ENCODE peak calls at places on chromosomes 13 and 19, in four cellular contexts. One of them, this sample, is unnamed.

GRCh38 chr19:8640402-8641004 is 10.1 kb downstream of the NFILZ start:
- DNase-seq in upper lobe of right lung: no peak
- DNase-seq in psoas muscle: no peak
- DNase-seq in IMR-90: no peak
- DNase-seq in this sample: no peak

GRCh38 chr19:55212447-55212846 is 3.1 kb upstream of the PTPRH start:
- DNase-seq in upper lobe of right lung: no peak
- DNase-seq in psoas muscle: no peak
- DNase-seq in IMR-90: no peak
- DNase-seq in this sample: no peak

GRCh38 chr19:28710278-28710677 is 502.7 kb downstream of the UQCRFS1 start:
- DNase-seq in upper lobe of right lung: no peak
- DNase-seq in psoas muscle: no peak
- DNase-seq in IMR-90: peak; percentile 67
- DNase-seq in this sample: no peak

GRCh38 chr19:10670187-10670586 is 16.0 kb downstream of the ILF3 start:
- DNase-seq in upper lobe of right lung: no peak
- DNase-seq in psoas muscle: no peak
- DNase-seq in IMR-90: no peak
- DNase-seq in this sample: no peak

GRCh38 chr13:20489185-20489820 is 36.4 kb downstream of the CRYL1 start:
- DNase-seq in upper lobe of right lung: no peak
- DNase-seq in psoas muscle: no peak
- DNase-seq in IMR-90: peak; percentile 62
- DNase-seq in this sample: no peak

GRCh38 chr19:17687857-17688784 is at the start of gene UNC13A:
- DNase-seq in upper lobe of right lung: peak; percentile 69
- DNase-seq in psoas muscle: peak; percentile 47
- DNase-seq in IMR-90: peak; percentile 29
- DNase-seq in this sample: peak; percentile 82

GRCh38 chr13:38477676-38478075 is 128.0 kb downstream of the UFM1 start:
- DNase-seq in upper lobe of right lung: no peak
- DNase-seq in psoas muscle: no peak
- DNase-seq in IMR-90: no peak
- DNase-seq in this sample: no peak

GRCh38 chr19:41801682-41802317 is 5.4 kb downstream of the CEACAM3 start:
- DNase-seq in upper lobe of right lung: no peak
- DNase-seq in psoas muscle: no peak
- DNase-seq in IMR-90: no peak
- DNase-seq in this sample: no peak

GRCh38 chr13:51923983-51924539 is 62.3 kb downstream of the CCDC70 start:
- DNase-seq in upper lobe of right lung: no peak
- DNase-seq in psoas muscle: no peak
- DNase-seq in IMR-90: no peak
- DNase-seq in this sample: peak; percentile 37

GRCh38 chr13:98507060-98507797 is 69.7 kb downstream of the STK24 start:
- DNase-seq in upper lobe of right lung: peak; percentile 73
- DNase-seq in psoas muscle: peak; percentile 58
- DNase-seq in IMR-90: no peak
- DNase-seq in this sample: peak; percentile 81

GRCh38 chr19:6115992-6116391 is 5.7 kb upstream of the RFX2 start:
- DNase-seq in upper lobe of right lung: no peak
- DNase-seq in psoas muscle: no peak
- DNase-seq in IMR-90: no peak
- DNase-seq in this sample: no peak
- TF ChIP-seq CTCF in upper lobe of right lung: no peak
- TF ChIP-seq CTCF in psoas muscle: no peak
- TF ChIP-seq CTCF in IMR-90: no peak
- TF ChIP-seq CTCF in this sample: no peak

GRCh38 chr19:989381-990081 is 5.4 kb downstream of the WDR18 start:
- DNase-seq in upper lobe of right lung: no peak
- DNase-seq in psoas muscle: no peak
- DNase-seq in IMR-90: no peak
- DNase-seq in this sample: no peak
- TF ChIP-seq CTCF in upper lobe of right lung: no peak
- TF ChIP-seq CTCF in psoas muscle: no peak
- TF ChIP-seq CTCF in IMR-90: peak; percentile 16
- TF ChIP-seq CTCF in this sample: peak; percentile 40

DNA sequence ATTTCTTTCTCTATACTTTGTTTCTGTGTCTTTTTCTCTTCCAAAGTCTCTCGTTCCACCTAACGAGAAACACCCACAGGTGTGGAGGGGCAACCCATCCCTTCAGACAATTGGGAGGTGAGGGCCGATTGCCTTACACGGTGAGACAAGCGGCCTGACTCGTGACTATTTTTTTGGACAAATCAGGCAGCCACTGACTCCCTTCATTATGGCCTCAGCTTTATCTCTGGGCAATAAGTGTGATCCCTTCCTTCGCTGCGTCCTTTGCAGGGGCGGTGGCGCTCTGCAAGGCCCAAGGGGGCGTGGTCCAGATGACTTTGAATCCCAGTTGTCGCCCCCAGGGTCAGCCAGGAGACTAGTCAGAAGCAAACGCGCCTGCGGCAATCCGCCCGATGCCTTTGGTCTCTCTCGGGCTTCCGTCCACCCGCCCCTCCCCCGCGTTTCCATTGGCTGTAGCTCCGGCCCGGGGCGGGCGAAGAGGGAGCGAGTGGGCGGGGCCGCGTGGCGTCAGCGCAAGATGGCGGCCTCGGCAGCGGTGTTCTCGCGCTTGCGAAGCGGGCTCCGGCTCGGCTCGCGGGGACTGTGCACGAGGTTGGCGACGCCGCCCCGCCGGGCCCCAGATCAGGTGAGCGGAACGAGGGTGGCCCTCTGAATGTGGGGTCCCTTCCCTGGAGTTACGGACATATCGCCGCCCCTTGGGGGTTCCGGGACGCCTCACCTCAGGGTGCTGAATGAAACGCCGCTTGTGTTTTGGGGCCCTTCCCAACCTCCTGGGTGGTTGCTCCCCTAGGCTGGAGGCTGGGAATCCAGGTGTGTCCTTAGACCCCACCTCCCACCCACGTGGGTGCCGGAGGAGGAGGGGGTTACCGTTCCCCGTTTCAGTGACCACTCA is at the start of gene TIMM50:
- DNase-seq in upper lobe of right lung: peak; percentile 99
- DNase-seq in psoas muscle: peak; percentile 99
- DNase-seq in IMR-90: peak; percentile 88
- DNase-seq in this sample: peak; percentile 98
- TF ChIP-seq CTCF in upper lobe of right lung: no peak
- TF ChIP-seq CTCF in psoas muscle: no peak
- TF ChIP-seq CTCF in IMR-90: no peak
- TF ChIP-seq CTCF in this sample: no peak

GRCh38 chr13:113323869-113324268 is 26.8 kb downstream of the LAMP1 start:
- DNase-seq in upper lobe of right lung: no peak
- DNase-seq in psoas muscle: no peak
- DNase-seq in IMR-90: no peak
- DNase-seq in this sample: no peak

GRCh38 chr13:113327766-113328391 is 30.8 kb downstream of the LAMP1 start:
- DNase-seq in upper lobe of right lung: no peak
- DNase-seq in psoas muscle: no peak
- DNase-seq in IMR-90: no peak
- DNase-seq in this sample: no peak

GRCh38 chr13:113324336-113324882 is 27.4 kb downstream of the LAMP1 start:
- DNase-seq in upper lobe of right lung: no peak
- DNase-seq in psoas muscle: no peak
- DNase-seq in IMR-90: no peak
- DNase-seq in this sample: no peak

GRCh38 chr13:113327391-113327765 is 30.3 kb downstream of the LAMP1 start:
- DNase-seq in upper lobe of right lung: no peak
- DNase-seq in psoas muscle: no peak
- DNase-seq in IMR-90: no peak
- DNase-seq in this sample: no peak

GRCh38 chr13:113325779-113326178 is 28.7 kb downstream of the LAMP1 start:
- DNase-seq in upper lobe of right lung: no peak
- DNase-seq in psoas muscle: no peak
- DNase-seq in IMR-90: no peak
- DNase-seq in this sample: no peak
- TF ChIP-seq CTCF in upper lobe of right lung: no peak
- TF ChIP-seq CTCF in psoas muscle: no peak
- TF ChIP-seq CTCF in IMR-90: no peak
- TF ChIP-seq CTCF in this sample: no peak

DNA sequence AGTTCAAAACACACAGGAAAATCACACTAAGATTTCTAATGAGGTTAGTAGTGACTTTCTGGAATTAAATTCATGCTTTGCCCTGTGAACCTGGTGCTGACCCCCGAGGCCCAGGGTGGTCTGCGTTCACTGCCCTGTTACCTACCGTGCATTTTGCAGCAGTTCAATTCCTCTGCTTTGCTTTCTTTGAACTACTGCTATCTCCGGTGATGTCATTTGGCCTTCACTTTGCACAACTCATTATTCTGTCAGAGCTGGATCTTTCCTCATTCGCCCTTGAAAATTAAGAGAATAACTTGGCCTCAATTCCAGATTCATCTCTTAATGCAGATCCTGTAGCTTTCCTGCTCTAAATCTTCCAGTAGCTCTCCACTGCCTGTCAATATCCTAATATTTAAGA is 8.8 kb upstream of the LRRC63 start:
- DNase-seq in upper lobe of right lung: no peak
- DNase-seq in psoas muscle: no peak
- DNase-seq in IMR-90: no peak
- DNase-seq in this sample: no peak
- TF ChIP-seq CTCF in upper lobe of right lung: no peak
- TF ChIP-seq CTCF in psoas muscle: no peak
- TF ChIP-seq CTCF in IMR-90: no peak
- TF ChIP-seq CTCF in this sample: no peak

GRCh38 chr13:26973281-26973680 is 198.3 kb downstream of the USP12 start:
- DNase-seq in upper lobe of right lung: no peak
- DNase-seq in psoas muscle: no peak
- DNase-seq in IMR-90: no peak
- DNase-seq in this sample: no peak

GRCh38 chr13:26968431-26969335 is 202.9 kb downstream of the USP12 start:
- DNase-seq in upper lobe of right lung: no peak
- DNase-seq in psoas muscle: no peak
- DNase-seq in IMR-90: peak; percentile 23
- DNase-seq in this sample: no peak

GRCh38 chr13:26973946-26974345 is 197.7 kb downstream of the USP12 start:
- DNase-seq in upper lobe of right lung: no peak
- DNase-seq in psoas muscle: no peak
- DNase-seq in IMR-90: no peak
- DNase-seq in this sample: no peak

GRCh38 chr13:26976336-26976735 is 195.3 kb downstream of the USP12 start:
- DNase-seq in upper lobe of right lung: no peak
- DNase-seq in psoas muscle: no peak
- DNase-seq in IMR-90: no peak
- DNase-seq in this sample: no peak

GRCh38 chr13:26971990-26972888 is 199.4 kb downstream of the USP12 start:
- DNase-seq in upper lobe of right lung: no peak
- DNase-seq in psoas muscle: no peak
- DNase-seq in IMR-90: peak; percentile 20
- DNase-seq in this sample: no peak
- TF ChIP-seq CTCF in upper lobe of right lung: peak; percentile 39
- TF ChIP-seq CTCF in psoas muscle: no peak
- TF ChIP-seq CTCF in IMR-90: peak; percentile 25
- TF ChIP-seq CTCF in this sample: peak; percentile 47

GRCh38 chr19:2337329-2337707 is 8.8 kb downstream of the SPPL2B start:
- DNase-seq in upper lobe of right lung: no peak
- DNase-seq in psoas muscle: peak; percentile 44
- DNase-seq in IMR-90: peak; percentile 43
- DNase-seq in this sample: no peak
- TF ChIP-seq CTCF in upper lobe of right lung: no peak
- TF ChIP-seq CTCF in psoas muscle: peak; percentile 27
- TF ChIP-seq CTCF in IMR-90: peak; percentile 5
- TF ChIP-seq CTCF in this sample: peak; percentile 69

GRCh38 chr19:959935-960502 is 24.1 kb upstream of the WDR18 start:
- DNase-seq in upper lobe of right lung: no peak
- DNase-seq in psoas muscle: no peak
- DNase-seq in IMR-90: no peak
- DNase-seq in this sample: no peak
- TF ChIP-seq CTCF in upper lobe of right lung: no peak
- TF ChIP-seq CTCF in psoas muscle: no peak
- TF ChIP-seq CTCF in IMR-90: no peak
- TF ChIP-seq CTCF in this sample: peak; percentile 19

GRCh38 chr13:78241278-78241919 is 322.8 kb upstream of the EDNRB start:
- DNase-seq in upper lobe of right lung: peak; percentile 65
- DNase-seq in psoas muscle: no peak
- DNase-seq in IMR-90: peak; percentile 11
- DNase-seq in this sample: no peak
- TF ChIP-seq CTCF in upper lobe of right lung: peak; percentile 50
- TF ChIP-seq CTCF in psoas muscle: no peak
- TF ChIP-seq CTCF in IMR-90: peak; percentile 50
- TF ChIP-seq CTCF in this sample: peak; percentile 81

DNA sequence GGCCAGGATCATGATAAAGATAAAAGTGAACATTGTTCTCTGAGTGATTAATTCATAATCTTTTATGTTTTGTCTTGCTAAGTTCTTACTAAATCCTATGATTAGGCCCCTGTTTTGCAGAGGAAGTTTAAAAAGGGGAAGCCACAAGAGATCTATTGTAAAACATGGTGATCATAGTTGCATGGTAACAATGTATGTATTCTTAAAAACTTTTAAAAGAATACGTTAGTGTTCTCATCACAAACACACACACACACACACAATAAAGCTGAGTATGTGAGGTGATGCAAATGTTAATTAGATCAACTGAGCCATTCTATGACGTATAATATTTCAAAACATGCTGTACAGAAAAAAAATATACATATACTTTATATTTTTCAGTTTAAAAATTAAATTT is 51.2 kb downstream of the MBD3L2B start:
- DNase-seq in upper lobe of right lung: no peak
- DNase-seq in psoas muscle: no peak
- DNase-seq in IMR-90: no peak
- DNase-seq in this sample: no peak
- TF ChIP-seq CTCF in upper lobe of right lung: no peak
- TF ChIP-seq CTCF in psoas muscle: no peak
- TF ChIP-seq CTCF in IMR-90: no peak
- TF ChIP-seq CTCF in this sample: no peak